ENCODE peak calls at places on chromosomes 5 and 9, in nine cellular contexts. I is ureter; P is Daoy; Q is NCI-H1105; Z is endothelial cell; O is stimulated activated CD4-positive, alpha-beta T cell treated with anti-CD3 and anti-CD28 coated beads, Interleukin-1b, Interleukin-23, amount 100 ng/mL, for 24 hours; F is NCI-H774; S is GM20000; W is kidney tubule cell. U is an unnamed sample.

GRCh38 chr5:36398137-36398536 is 96.4 kb upstream of the RANBP3L start:
- DNase-seq in I (no peak), P (no peak), F (no peak), Z (no peak), O (no peak), Q (peak), W (peak), S (no peak), U (no peak)

GRCh38 chr9:84822589-84823233 is 153.2 kb downstream of the NTRK2 start:
- DNase-seq in Q (no peak), O (no peak), S (peak), W (no peak), Z (no peak), F (no peak), I (no peak), P (no peak), U (no peak)

GRCh38 chr5:168295574-168296201 is 4.2 kb downstream of the WWC1 start:
- DNase-seq in S (no peak), O (no peak), I (no peak), W (peak), Z (peak), P (peak), Q (no peak), F (no peak), U (no peak)

GRCh38 chr9:96376926-96377874 is 6.3 kb downstream of the SLC35D2 start:
- DNase-seq in Z (no peak), F (no peak), P (peak), Q (no peak), S (no peak), O (no peak), I (no peak), W (peak), U (no peak)

GRCh38 chr5:34016243-34016642 is 8.4 kb upstream of the AMACR start:
- DNase-seq in Z (no peak), F (no peak), W (no peak), S (no peak), Q (no peak), O (no peak), I (no peak), P (no peak), U (no peak)

GRCh38 chr5:120886351-120886860 is 422.3 kb downstream of the PRR16 start:
- DNase-seq in P (no peak), Z (no peak), Q (no peak), S (no peak), O (no peak), W (no peak), I (no peak), F (no peak), U (no peak)

GRCh38 chr5:167970002-167970401 is 321.4 kb upstream of the WWC1 start:
- DNase-seq in S (peak), O (no peak), P (peak), Z (no peak), I (no peak), W (no peak), F (no peak), Q (no peak), U (no peak)

GRCh38 chr5:50595199-50595598 is 71.2 kb upstream of the PARP8 start:
- DNase-seq in I (no peak), Z (no peak), P (peak), Q (no peak), F (no peak), S (no peak), W (peak), O (no peak), U (no peak)

GRCh38 chr9:3962467-3962866 is 337.4 kb downstream of the GLIS3 start:
- DNase-seq in I (no peak), W (peak), Z (no peak), Q (no peak), F (peak), P (peak), S (no peak), O (no peak), U (no peak)

GRCh38 chr9:14131353-14132088 is 182.4 kb downstream of the NFIB start:
- DNase-seq in W (no peak), F (peak), O (no peak), Q (peak), P (no peak), Z (no peak), I (no peak), S (no peak), U (no peak)

GRCh38 chr9:91771027-91771426 is 179.0 kb downstream of the ROR2 start:
- DNase-seq in I (no peak), P (peak), F (no peak), O (no peak), Q (no peak), S (no peak), W (peak), Z (no peak), U (no peak)

GRCh38 chr5:32193591-32193990 is 19.5 kb upstream of the GOLPH3 start:
- DNase-seq in I (peak), S (no peak), Z (no peak), O (no peak), Q (peak), F (peak), W (peak), P (peak), U (no peak)

GRCh38 chr5:128881609-128882008 is 83.7 kb upstream of the SLC27A6 start:
- DNase-seq in S (no peak), W (no peak), O (no peak), Q (no peak), Z (no peak), I (no peak), F (no peak), P (no peak), U (no peak)

GRCh38 chr5:122492675-122493074 is 180.6 kb downstream of the SNCAIP start:
- DNase-seq in Z (no peak), P (peak), W (no peak), O (no peak), F (peak), Q (no peak), I (no peak), S (peak), U (no peak)

GRCh38 chr5:8333977-8334376 is 465.0 kb downstream of the MTRR start:
- DNase-seq in W (no peak), O (no peak), S (no peak), F (no peak), Z (no peak), Q (no peak), I (no peak), P (peak), U (no peak)

GRCh38 chr9:113705938-113706519 is 170.1 kb upstream of the ZNF618 start:
- DNase-seq in S (no peak), P (no peak), Q (no peak), I (no peak), F (no peak), O (no peak), Z (no peak), W (peak), U (no peak)

GRCh38 chr5:89211836-89212235 is 328.9 kb upstream of the MEF2C start:
- DNase-seq in I (no peak), P (peak), W (peak), F (no peak), Q (no peak), Z (no peak), S (no peak), O (no peak), U (no peak)

GRCh38 chr9:116218399-116218798 is 64.8 kb downstream of the PAPPA start:
- DNase-seq in W (no peak), P (no peak), F (no peak), S (no peak), Z (no peak), I (no peak), Q (no peak), O (no peak), U (no peak)

GRCh38 chr9:74803366-74804017 is 84.2 kb downstream of the TRPM6 start:
- DNase-seq in Z (no peak), F (no peak), W (peak), Q (no peak), I (no peak), O (no peak), P (peak), S (no peak), U (no peak)

GRCh38 chr9:27356446-27356845 is 59.5 kb upstream of the EQTN start:
- DNase-seq in W (no peak), P (no peak), Q (no peak), O (no peak), I (no peak), Z (no peak), F (no peak), S (no peak), U (no peak)

GRCh38 chr5:123700624-123701023 is 188.6 kb downstream of the CSNK1G3 start:
- DNase-seq in F (no peak), S (no peak), Z (no peak), W (peak), O (no peak), P (peak), I (no peak), Q (no peak), U (no peak)

GRCh38 chr5:36946101-36946500 is 69.5 kb downstream of the NIPBL start:
- DNase-seq in P (no peak), Z (no peak), F (no peak), S (no peak), I (no peak), Q (no peak), W (no peak), O (no peak), U (no peak)

GRCh38 chr5:113059232-113059805 is 82.7 kb downstream of the DCP2 start:
- DNase-seq in P (peak), O (no peak), S (no peak), F (no peak), I (no peak), Z (no peak), W (peak), Q (no peak), U (no peak)

GRCh38 chr5:170121321-170121720 is 15.6 kb downstream of the FOXI1 start:
- DNase-seq in F (no peak), O (no peak), Z (no peak), P (no peak), I (no peak), Q (no peak), W (peak), S (no peak), U (no peak)

GRCh38 chr5:16894236-16895057 is 41.6 kb downstream of the MYO10 start:
- DNase-seq in F (peak), W (peak), Q (peak), S (no peak), P (peak), Z (no peak), I (no peak), O (no peak), U (no peak)

GRCh38 chr5:91125916-91126315 is 257.2 kb downstream of the ARRDC3 start:
- DNase-seq in W (no peak), I (no peak), F (no peak), Z (no peak), Q (no peak), O (no peak), P (no peak), S (no peak), U (no peak)

GRCh38 chr9:114110180-114110579 is 11.1 kb upstream of the KIF12 start:
- DNase-seq in W (peak), O (no peak), S (no peak), I (no peak), F (no peak), Z (no peak), Q (no peak), P (peak), U (no peak)

GRCh38 chr9:33202552-33203300 is 35.6 kb upstream of the B4GALT1 start:
- DNase-seq in P (peak), S (peak), Q (no peak), Z (no peak), I (peak), O (no peak), W (no peak), F (no peak), U (no peak)

GRCh38 chr5:108720416-108720815 is 27.3 kb upstream of the FER start:
- DNase-seq in S (peak), Q (no peak), O (no peak), Z (no peak), I (no peak), F (no peak), W (peak), P (no peak), U (no peak)

GRCh38 chr5:145283101-145283500 is 552.0 kb downstream of the PRELID2 start:
- DNase-seq in S (no peak), W (no peak), P (no peak), Q (no peak), O (no peak), F (no peak), Z (no peak), I (no peak), U (no peak)

GRCh38 chr9:134210908-134211810 is 46.8 kb upstream of the RNU6ATAC start:
- DNase-seq in P (no peak), W (no peak), F (no peak), S (no peak), Z (no peak), O (no peak), I (no peak), Q (no peak), U (no peak)

GRCh38 chr5:147148715-147149114 is 86.1 kb upstream of the STK32A start:
- DNase-seq in P (no peak), Z (no peak), I (no peak), F (no peak), S (no peak), Q (no peak), W (no peak), O (no peak), U (no peak)

GRCh38 chr9:109641079-109641659 is 138.8 kb upstream of the PALM2AKAP2 start:
- DNase-seq in W (no peak), F (no peak), O (no peak), Z (no peak), Q (peak), I (no peak), P (no peak), S (no peak), U (no peak)

GRCh38 chr5:39947657-39948056 is 522.9 kb upstream of the DAB2 start:
- DNase-seq in W (no peak), P (peak), O (no peak), Z (no peak), I (no peak), Q (no peak), S (no peak), F (no peak), U (no peak)

GRCh38 chr5:77168884-77169254 is 41.6 kb upstream of the PDE8B start:
- DNase-seq in S (no peak), P (peak), O (no peak), Z (no peak), F (no peak), Q (no peak), W (peak), I (peak), U (no peak)

GRCh38 chr9:130288926-130289705 is 23.6 kb downstream of the HMCN2 start:
- DNase-seq in Q (no peak), W (no peak), I (no peak), O (no peak), Z (no peak), F (no peak), S (no peak), P (no peak), U (no peak)

GRCh38 chr5:111308951-111309350 is 84.8 kb downstream of the CAMK4 start:
- DNase-seq in Q (no peak), W (no peak), I (no peak), P (no peak), F (no peak), S (no peak), O (no peak), Z (no peak), U (no peak)

GRCh38 chr9:16367605-16368424 is 502.7 kb downstream of the BNC2 start:
- DNase-seq in Q (no peak), Z (no peak), W (peak), O (no peak), I (no peak), P (peak), F (no peak), S (no peak), U (no peak)

U was measured in T-helper 22 cell.